ENCODE peak calls at places on chromosomes 1 and 21, in eight cellular contexts. I, L, B, F, E, D, W and K are unnamed samples.

GRCh38 chr1:184753608-184754478 is 815 bp downstream of the EDEM3 start:
- DNase-seq in I (no peak), L (no peak), B (peak; percentile 68), F (peak; percentile 16), E (peak; percentile 73), D (no peak), W (no peak), K (peak; percentile 81)

GRCh38 chr1:38360807-38361206 is 314.2 kb upstream of the POU3F1 start:
- DNase-seq in I (no peak), L (no peak), B (no peak), F (no peak), E (no peak), D (no peak), W (no peak), K (no peak)

GRCh38 chr1:177913762-177914540 is 55.9 kb downstream of the SEC16B start:
- DNase-seq in I (peak; percentile 20), L (peak; percentile 13), B (no peak), F (peak; percentile 17), E (peak; percentile 24), D (no peak), W (peak; percentile 57), K (peak; percentile 29)

GRCh38 chr1:40078512-40079333 is 18.3 kb downstream of the PPT1 start:
- DNase-seq in I (peak; percentile 47), L (peak; percentile 41), B (peak; percentile 72), F (peak; percentile 59), E (peak; percentile 69), D (no peak), W (peak; percentile 79), K (peak; percentile 60)

GRCh38 chr1:194289569-194290266 is 1103.3 kb upstream of the B3GALT2 start:
- DNase-seq in I (no peak), L (no peak), B (no peak), F (no peak), E (no peak), D (peak; percentile 39), W (no peak), K (no peak)

GRCh38 chr1:174998569-174999215 is 1.1 kb upstream of the CACYBP start:
- DNase-seq in I (peak; percentile 77), L (peak; percentile 68), B (peak; percentile 62), F (peak; percentile 72), E (peak; percentile 81), D (peak; percentile 54), W (no peak), K (peak; percentile 59)

GRCh38 chr1:38013027-38013588 is 574 bp downstream of the UTP11 start:
- DNase-seq in I (no peak), L (no peak), B (no peak), F (peak; percentile 49), E (peak; percentile 69), D (no peak), W (no peak), K (no peak)

GRCh38 chr1:21022279-21023040 is 154.2 kb downstream of the EIF4G3 start:
- DNase-seq in I (peak; percentile 73), L (peak; percentile 95), B (peak; percentile 62), F (peak; percentile 98), E (peak; percentile 88), D (peak; percentile 81), W (no peak), K (peak; percentile 99)

GRCh38 chr1:155453141-155453540 is 109.5 kb downstream of the ASH1L start:
- DNase-seq in I (no peak), L (no peak), B (no peak), F (no peak), E (no peak), D (no peak), W (no peak), K (no peak)

GRCh38 chr1:4171480-4172450 is 271.7 kb upstream of the C1orf174 start:
- DNase-seq in I (no peak), L (no peak), B (no peak), F (no peak), E (no peak), D (no peak), W (peak; percentile 45), K (no peak)

GRCh38 chr1:70227439-70227838 is 6.3 kb downstream of the SRSF11 start:
- DNase-seq in I (no peak), L (no peak), B (no peak), F (no peak), E (peak; percentile 8), D (no peak), W (no peak), K (no peak)

GRCh38 chr1:30798389-30798951 is 40.9 kb upstream of the LAPTM5 start:
- DNase-seq in I (no peak), L (no peak), B (no peak), F (no peak), E (no peak), D (no peak), W (no peak), K (no peak)

GRCh38 chr1:27968692-27969091 is 8.9 kb downstream of the XKR8 start:
- DNase-seq in I (no peak), L (peak; percentile 75), B (no peak), F (no peak), E (no peak), D (no peak), W (no peak), K (no peak)

GRCh38 chr1:27966402-27967105 is 6.8 kb downstream of the XKR8 start:
- DNase-seq in I (no peak), L (peak; percentile 19), B (no peak), F (no peak), E (no peak), D (no peak), W (no peak), K (no peak)

GRCh38 chr1:27970401-27970800 is 10.6 kb downstream of the XKR8 start:
- DNase-seq in I (no peak), L (no peak), B (no peak), F (no peak), E (no peak), D (no peak), W (no peak), K (no peak)

GRCh38 chr1:27967884-27968466 is 8.2 kb downstream of the XKR8 start:
- DNase-seq in I (no peak), L (no peak), B (no peak), F (no peak), E (no peak), D (no peak), W (no peak), K (no peak)

DNA sequence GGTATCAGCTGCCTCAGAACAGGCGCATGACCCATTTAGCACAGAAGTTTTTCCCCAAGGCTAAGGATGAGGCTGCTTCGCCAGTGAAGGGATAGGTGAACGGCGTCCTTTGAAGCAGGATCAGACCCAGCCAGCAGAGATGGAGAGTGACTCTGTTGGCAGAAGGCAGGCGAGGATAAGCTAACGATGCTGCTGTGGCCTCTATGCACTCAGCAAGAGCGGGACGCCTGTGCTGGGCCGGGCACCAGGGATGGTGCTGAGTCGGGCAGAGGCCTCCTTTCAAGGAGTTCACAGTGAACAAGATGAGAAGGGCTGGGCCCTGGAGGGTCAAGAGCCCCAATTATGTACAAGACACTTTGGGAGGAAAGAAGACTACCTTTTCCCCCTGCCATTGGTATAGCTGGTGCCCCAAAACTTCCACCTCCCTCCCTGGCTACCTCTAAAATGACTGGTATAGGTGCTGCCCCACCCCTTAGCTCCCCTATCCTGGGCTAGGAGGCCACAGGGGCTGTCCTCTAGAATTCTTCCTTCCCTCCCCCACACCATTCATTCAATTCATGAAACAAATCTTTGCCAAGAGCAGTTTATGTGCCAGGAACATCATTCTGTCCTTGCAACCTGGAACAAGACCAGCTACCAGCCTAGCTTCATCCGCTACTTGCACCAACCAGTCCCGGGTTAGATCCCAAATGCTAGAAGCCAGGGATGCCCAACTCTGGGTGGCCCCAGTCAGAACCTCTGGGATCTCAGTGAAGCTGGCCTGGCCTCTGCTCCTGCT is 7.5 kb downstream of the XKR8 start:
- DNase-seq in I (no peak), L (no peak), B (no peak), F (no peak), E (no peak), D (no peak), W (no peak), K (no peak)
- TF ChIP-seq POLR2A in I (no peak), L (no peak), B (no peak), F (no peak), E (no peak), D (no peak), W (no peak), K (no peak)

DNA sequence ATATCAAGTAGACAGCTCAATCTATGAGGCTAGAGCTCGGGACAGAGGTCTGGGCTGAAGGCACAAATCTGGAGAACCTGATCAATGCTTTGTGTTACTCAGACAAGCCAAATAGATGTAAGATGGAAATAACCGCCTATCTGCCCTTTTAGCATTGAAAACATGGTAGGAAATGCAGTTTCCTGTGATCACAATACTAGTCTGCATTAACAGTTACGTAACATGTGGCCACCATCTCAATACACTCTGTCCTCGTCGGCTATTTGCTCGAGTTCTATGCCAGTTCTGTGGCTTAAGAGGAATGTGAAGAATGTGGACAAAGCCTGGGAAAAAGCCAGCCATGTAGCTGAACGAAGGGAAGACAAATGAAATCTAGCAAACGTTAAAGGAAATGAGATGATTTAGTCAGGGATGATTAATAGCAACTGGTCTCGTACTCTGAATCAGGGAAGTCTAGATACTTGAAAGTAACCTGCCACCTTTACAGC is 73.3 kb downstream of the HSF2BP start:
- DNase-seq in I (peak; percentile 78), L (peak; percentile 61), B (no peak), F (peak; percentile 99), E (peak; percentile 48), D (no peak), W (no peak), K (peak; percentile 99)
- TF ChIP-seq MAX in I (peak; percentile 88), L (peak; percentile 40), B (no peak), F (peak; percentile 37), E (peak; percentile 32), D (no peak), W (no peak), K (no peak)

DNA sequence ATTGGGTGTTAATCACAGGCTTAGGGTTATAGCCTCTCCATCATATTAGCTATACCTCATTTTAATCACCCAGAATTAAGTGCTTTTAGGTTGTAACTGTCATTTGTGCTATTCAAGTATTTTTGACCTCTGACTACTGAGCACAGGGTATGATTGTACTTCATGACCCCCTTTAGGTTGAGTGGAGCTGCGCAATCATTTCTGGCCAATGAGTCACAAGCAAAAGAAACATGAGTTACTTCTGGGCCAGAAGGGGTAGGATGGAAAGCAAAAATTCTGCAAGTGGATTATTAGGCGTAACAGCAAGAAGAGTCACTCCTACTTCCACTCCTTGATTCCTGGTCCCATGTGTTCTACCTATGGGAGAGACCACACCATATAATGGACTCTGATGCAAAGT is 8.3 kb upstream of the SNX7 start:
- DNase-seq in I (no peak), L (no peak), B (no peak), F (no peak), E (no peak), D (no peak), W (no peak), K (no peak)
- TF ChIP-seq POLR2A in I (no peak), L (no peak), B (no peak), F (no peak), E (no peak), D (no peak), W (no peak), K (no peak)

GRCh38 chr1:214296860-214297699 is 16.1 kb downstream of the SMYD2 start:
- DNase-seq in I (no peak), L (no peak), B (no peak), F (no peak), E (no peak), D (no peak), W (no peak), K (peak; percentile 30)
- TF ChIP-seq MAX in I (no peak), L (no peak), B (no peak), F (no peak), E (no peak), D (no peak), W (no peak), K (no peak)